ENCODE peak calls at places on chromosomes 2 and 18, in eight cellular contexts. M is CD4-positive, alpha-beta memory T cell; O is CD4-positive, alpha-beta T cell; L is lower lobe of right lung; U is PC-3; Y is right atrium auricular region; I is lung; B is CD8-positive, alpha-beta memory T cell. H is an unnamed sample. For H3K27me3, the result is how much of the 10 kb centered on the place peaks cover.

GRCh38 chr2:83055338-83056010 is 1403.6 kb downstream of the SUCLG1 start:
- DNase-seq in M (no peak), O (no peak), L (no peak), U (peak), Y (no peak), I (no peak), B (no peak), H (no peak)

GRCh38 chr2:207437857-207438166 is 92.0 kb upstream of the CREB1 start:
- DNase-seq in M (no peak), O (no peak), L (no peak), U (no peak), Y (no peak), I (no peak), B (no peak), H (no peak)

GRCh38 chr2:26535663-26536275 is 57.8 kb upstream of the OTOF start:
- DNase-seq in M (no peak), O (no peak), L (no peak), U (no peak), Y (no peak), I (no peak), B (no peak), H (peak)

GRCh38 chr2:170883683-170884082 is 45.4 kb upstream of the GORASP2 start:
- DNase-seq in M (no peak), O (no peak), L (no peak), U (no peak), Y (no peak), I (no peak), B (no peak), H (no peak)

GRCh38 chr2:80410346-80410745 is 105.8 kb upstream of the LRRTM1 start:
- DNase-seq in M (no peak), O (no peak), L (no peak), U (no peak), Y (no peak), I (no peak), B (no peak), H (no peak)

GRCh38 chr2:109126501-109126860 is 2.5 kb upstream of the SH3RF3 start:
- DNase-seq in M (no peak), O (no peak), L (no peak), U (peak), Y (peak), I (no peak), B (no peak), H (no peak)

GRCh38 chr2:236131073-236131692 is 37.0 kb downstream of the GBX2 start:
- DNase-seq in M (no peak), O (no peak), L (no peak), U (no peak), Y (no peak), I (no peak), B (no peak), H (no peak)

GRCh38 chr2:44934521-44934961 is 7.0 kb upstream of the SIX3 start:
- DNase-seq in M (no peak), O (no peak), L (no peak), U (no peak), Y (no peak), I (no peak), B (no peak), H (peak)

GRCh38 chr2:19124135-19124534 is 234.3 kb downstream of the OSR1 start:
- DNase-seq in M (no peak), O (no peak), L (no peak), U (peak), Y (no peak), I (no peak), B (no peak), H (no peak)

GRCh38 chr2:121287146-121287798 is 2.3 kb upstream of the TFCP2L1 start:
- DNase-seq in M (no peak), O (no peak), L (peak), U (no peak), Y (peak), I (no peak), B (no peak), H (no peak)

GRCh38 chr2:130791617-130791939 is 36.2 kb downstream of the AMER3 start:
- DNase-seq in M (no peak), O (no peak), L (no peak), U (no peak), Y (no peak), I (no peak), B (no peak), H (no peak)

GRCh38 chr2:64905338-64906024 is 83.7 kb upstream of the SLC1A4 start:
- DNase-seq in M (no peak), O (no peak), L (peak), U (no peak), Y (no peak), I (no peak), B (no peak), H (no peak)

GRCh38 chr2:144890828-144891227 is 370.9 kb upstream of the ZEB2 start:
- DNase-seq in M (no peak), O (no peak), L (no peak), U (peak), Y (no peak), I (no peak), B (no peak), H (no peak)

GRCh38 chr2:164875334-164876205 is 33.9 kb upstream of the COBLL1 start:
- DNase-seq in M (no peak), O (no peak), L (no peak), U (no peak), Y (no peak), I (no peak), B (no peak), H (no peak)

GRCh38 chr2:71001592-71002570 is 7.2 kb upstream of the TEX261 start:
- DNase-seq in M (no peak), O (no peak), L (no peak), U (no peak), Y (no peak), I (no peak), B (no peak), H (peak)

GRCh38 chr2:236894791-236895190 is 190.9 kb upstream of the COPS8 start:
- DNase-seq in M (no peak), O (no peak), L (no peak), U (no peak), Y (no peak), I (no peak), B (no peak), H (no peak)

GRCh38 chr18:23612434-23613090 is 26.3 kb upstream of the NPC1 start:
- DNase-seq in M (no peak), O (no peak), L (peak), U (no peak), Y (no peak), I (peak), B (no peak), H (no peak)

GRCh38 chr2:108573070-108573469 is 38.8 kb downstream of the LIMS1 start:
- DNase-seq in M (no peak), O (no peak), L (no peak), U (peak), Y (no peak), I (no peak), B (no peak), H (no peak)

GRCh38 chr18:51211552-51211951 is 14.1 kb upstream of the MEX3C start:
- DNase-seq in M (peak), O (peak), L (peak), U (peak), Y (peak), I (peak), B (peak), H (peak)

GRCh38 chr18:76920974-76921373 is 98.6 kb downstream of the ZNF236 start:
- DNase-seq in M (no peak), O (no peak), L (no peak), U (no peak), Y (no peak), I (no peak), B (no peak), H (no peak)

GRCh38 chr2:204950695-204951094 is 405.4 kb downstream of the PARD3B start:
- DNase-seq in M (no peak), O (no peak), L (no peak), U (peak), Y (no peak), I (no peak), B (no peak), H (no peak)

GRCh38 chr2:223586261-223586660 is 15.9 kb downstream of the SCG2 start:
- DNase-seq in M (no peak), O (no peak), L (no peak), U (no peak), Y (no peak), I (no peak), B (no peak), H (no peak)

GRCh38 chr2:134290363-134290762 is 36.5 kb downstream of the MGAT5 start:
- DNase-seq in M (no peak), O (no peak), L (no peak), U (no peak), Y (no peak), I (no peak), B (peak), H (no peak)

GRCh38 chr2:173715483-173715882 is 249.7 kb downstream of the SP3 start:
- DNase-seq in M (no peak), O (no peak), L (no peak), U (peak), Y (no peak), I (no peak), B (no peak), H (no peak)

GRCh38 chr2:207332473-207333212 is 166.9 kb upstream of the KLF7 start:
- DNase-seq in M (no peak), O (no peak), L (no peak), U (no peak), Y (no peak), I (no peak), B (no peak), H (no peak)

GRCh38 chr2:74593826-74594467 is 39.4 kb downstream of the DOK1 start:
- DNase-seq in M (no peak), O (no peak), L (no peak), U (no peak), Y (no peak), I (no peak), B (no peak), H (no peak)
- H3K27me3 ChIP-seq in M (under half), O (under half), L (under half), U (under half), Y (under half), I (under half), B (under half), H (under half)

GRCh38 chr2:226524381-226524843 is 275.2 kb downstream of the IRS1 start:
- DNase-seq in M (no peak), O (no peak), L (no peak), U (no peak), Y (no peak), I (no peak), B (no peak), H (no peak)

GRCh38 chr2:226514895-226515294 is 284.7 kb downstream of the IRS1 start:
- DNase-seq in M (no peak), O (no peak), L (no peak), U (peak), Y (no peak), I (no peak), B (no peak), H (no peak)

GRCh38 chr2:226515344-226516055 is 284.1 kb downstream of the IRS1 start:
- DNase-seq in M (no peak), O (no peak), L (no peak), U (no peak), Y (no peak), I (no peak), B (no peak), H (no peak)

GRCh38 chr2:226520723-226521122 is 278.9 kb downstream of the IRS1 start:
- DNase-seq in M (no peak), O (no peak), L (no peak), U (no peak), Y (no peak), I (no peak), B (no peak), H (no peak)
- H3K27ac ChIP-seq in M (no peak), O (no peak), L (no peak), U (no peak), Y (no peak), I (no peak), B (no peak), H (no peak)

GRCh38 chr2:176123847-176124273 is 1.3 kb downstream of the HOXD9 start:
- DNase-seq in M (no peak), O (no peak), L (no peak), U (no peak), Y (no peak), I (no peak), B (no peak), H (no peak)
- H3K27me3 ChIP-seq in M (half or more), O (half or more), L (half or more), U (under half), Y (half or more), I (under half), B (half or more), H (under half)

GRCh38 chr2:28354920-28355520 is 37.6 kb upstream of the FOSL2 start:
- DNase-seq in M (no peak), O (no peak), L (peak), U (no peak), Y (no peak), I (no peak), B (no peak), H (no peak)
- H3K27ac ChIP-seq in M (no peak), O (no peak), L (peak), U (no peak), Y (peak), I (no peak), B (no peak), H (peak)

GRCh38 chr2:127674241-127675209 is 805 bp downstream of the LIMS2 start:
- DNase-seq in M (peak), O (peak), L (no peak), U (peak), Y (no peak), I (no peak), B (no peak), H (peak)

GRCh38 chr2:127675335-127676261 is at the start of gene LIMS2:
- DNase-seq in M (no peak), O (no peak), L (peak), U (peak), Y (no peak), I (no peak), B (no peak), H (no peak)

GRCh38 chr2:127678991-127679390 is 3.7 kb upstream of the LIMS2 start:
- DNase-seq in M (no peak), O (no peak), L (no peak), U (no peak), Y (no peak), I (no peak), B (no peak), H (no peak)

GRCh38 chr2:127678531-127678930 is 3.2 kb upstream of the LIMS2 start:
- DNase-seq in M (no peak), O (no peak), L (no peak), U (no peak), Y (no peak), I (no peak), B (no peak), H (no peak)

DNA sequence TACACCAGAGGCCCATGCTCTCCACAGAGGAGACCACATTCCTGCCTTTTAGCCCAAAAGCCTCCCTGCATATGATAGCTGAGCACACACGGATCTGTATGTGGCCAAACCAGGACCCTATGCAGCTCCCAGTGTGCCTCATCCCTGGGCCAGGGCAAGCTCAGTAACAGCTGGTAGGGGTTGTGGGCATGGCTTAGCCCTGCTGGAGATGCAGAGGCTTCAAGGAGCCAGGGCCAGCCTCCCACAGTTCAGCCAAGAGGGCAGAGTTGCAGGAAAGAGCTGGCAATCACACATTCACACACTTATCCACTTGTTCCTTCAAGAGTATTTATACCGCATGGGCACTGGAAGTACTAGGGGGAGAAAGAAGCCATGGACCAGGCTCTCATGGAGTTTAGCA is 1.6 kb upstream of the LIMS2 start:
- DNase-seq in M (no peak), O (no peak), L (no peak), U (no peak), Y (no peak), I (no peak), B (no peak), H (peak)
- H3K27me3 ChIP-seq in M (under half), O (under half), L (under half), U (under half), Y (under half), I (under half), B (under half), H (under half)

DNA sequence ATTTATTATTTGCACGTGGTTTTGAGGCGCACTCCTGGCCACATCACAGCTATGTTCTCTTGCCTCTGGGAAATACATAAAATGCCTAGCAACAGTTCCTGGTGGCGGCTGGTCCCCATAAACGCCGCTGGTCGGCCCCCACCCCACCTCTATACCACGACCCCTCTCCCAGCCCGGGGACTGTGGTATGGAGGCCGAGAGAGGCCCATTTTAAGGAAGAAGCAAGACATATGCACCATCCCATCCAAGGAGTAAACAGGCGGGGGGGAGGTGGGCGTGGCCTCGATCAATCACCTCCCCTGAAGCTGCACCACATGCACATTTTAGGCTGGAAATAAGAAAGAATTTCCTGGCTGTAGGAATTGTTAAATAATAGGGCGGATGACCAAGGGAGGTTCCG is 82.6 kb downstream of the BCL2 start:
- DNase-seq in M (no peak), O (no peak), L (peak), U (no peak), Y (no peak), I (no peak), B (no peak), H (no peak)
- H3K27ac ChIP-seq in M (no peak), O (no peak), L (peak), U (no peak), Y (peak), I (peak), B (no peak), H (peak)